ENCODE peak calls at places on chromosomes 16 and 17, in nine cellular contexts. G is prostate gland, A is heart left ventricle, N is dorsolateral prefrontal cortex, V is K562, E is heart right ventricle, R is PC-3, M is brain microvascular endothelial cell, Y is HL-60. T is an unnamed sample.

GRCh38 chr17:47615766-47616424 is 33.8 kb upstream of the KPNB1 start:
- DNase-seq in Y (no peak), E (no peak), N (no peak), V (peak), G (no peak), A (no peak), M (no peak), R (peak), T (peak)

GRCh38 chr17:81455387-81455786 is 57.2 kb downstream of the ACTG1 start:
- DNase-seq in M (no peak), E (no peak), Y (no peak), N (no peak), R (no peak), A (no peak), G (no peak), V (no peak), T (no peak)

GRCh38 chr16:51433597-51433996 is 282.5 kb upstream of the SALL1 start:
- DNase-seq in Y (no peak), A (no peak), E (no peak), M (no peak), R (no peak), V (no peak), N (no peak), G (no peak), T (no peak)

GRCh38 chr17:53996896-53997295 is 174.2 kb downstream of the KIF2B start:
- DNase-seq in N (no peak), R (no peak), E (no peak), A (no peak), M (no peak), V (no peak), Y (no peak), G (no peak), T (no peak)

GRCh38 chr16:11409398-11409797 is 64.1 kb downstream of the RMI2 start:
- DNase-seq in R (no peak), E (no peak), M (no peak), G (no peak), Y (no peak), A (no peak), V (no peak), N (no peak), T (no peak)

GRCh38 chr16:77853125-77853524 is 64.8 kb downstream of the VAT1L start:
- DNase-seq in N (no peak), G (no peak), R (no peak), E (no peak), Y (no peak), M (no peak), A (no peak), V (no peak), T (no peak)

GRCh38 chr17:18378205-18378505 is 577 bp downstream of the EVPLL start:
- DNase-seq in R (no peak), Y (no peak), V (no peak), G (no peak), E (no peak), A (no peak), M (no peak), N (no peak), T (no peak)

GRCh38 chr16:81569361-81570034 is 124.9 kb downstream of the CMIP start:
- DNase-seq in G (peak), V (no peak), A (no peak), Y (no peak), R (no peak), M (no peak), E (no peak), N (no peak), T (no peak)

GRCh38 chr16:24635900-24636610 is 93.4 kb upstream of the TNRC6A start:
- DNase-seq in Y (no peak), A (peak), E (peak), R (peak), N (peak), M (peak), V (no peak), G (peak), T (peak)

GRCh38 chr17:18172528-18173278 is 10.9 kb upstream of the ALKBH5 start:
- DNase-seq in V (no peak), G (no peak), N (no peak), A (no peak), M (no peak), E (no peak), R (no peak), Y (no peak), T (no peak)

GRCh38 chr16:23013484-23013883 is 135.8 kb downstream of the USP31 start:
- DNase-seq in E (no peak), A (no peak), G (no peak), M (peak), V (no peak), Y (no peak), R (peak), N (no peak), T (no peak)

GRCh38 chr16:74224828-74225227 is 71.8 kb upstream of the PSMD7 start:
- DNase-seq in V (no peak), R (peak), N (no peak), G (no peak), M (peak), A (no peak), Y (no peak), E (no peak), T (no peak)

GRCh38 chr17:46063239-46063638 is 64.2 kb downstream of the STH start:
- DNase-seq in V (no peak), G (no peak), R (peak), M (peak), A (no peak), E (no peak), Y (no peak), N (no peak), T (peak)

GRCh38 chr16:81723098-81723723 is 55.9 kb upstream of the PLCG2 start:
- DNase-seq in E (peak), M (peak), V (peak), N (no peak), Y (no peak), R (peak), G (peak), A (peak), T (peak)

DNA sequence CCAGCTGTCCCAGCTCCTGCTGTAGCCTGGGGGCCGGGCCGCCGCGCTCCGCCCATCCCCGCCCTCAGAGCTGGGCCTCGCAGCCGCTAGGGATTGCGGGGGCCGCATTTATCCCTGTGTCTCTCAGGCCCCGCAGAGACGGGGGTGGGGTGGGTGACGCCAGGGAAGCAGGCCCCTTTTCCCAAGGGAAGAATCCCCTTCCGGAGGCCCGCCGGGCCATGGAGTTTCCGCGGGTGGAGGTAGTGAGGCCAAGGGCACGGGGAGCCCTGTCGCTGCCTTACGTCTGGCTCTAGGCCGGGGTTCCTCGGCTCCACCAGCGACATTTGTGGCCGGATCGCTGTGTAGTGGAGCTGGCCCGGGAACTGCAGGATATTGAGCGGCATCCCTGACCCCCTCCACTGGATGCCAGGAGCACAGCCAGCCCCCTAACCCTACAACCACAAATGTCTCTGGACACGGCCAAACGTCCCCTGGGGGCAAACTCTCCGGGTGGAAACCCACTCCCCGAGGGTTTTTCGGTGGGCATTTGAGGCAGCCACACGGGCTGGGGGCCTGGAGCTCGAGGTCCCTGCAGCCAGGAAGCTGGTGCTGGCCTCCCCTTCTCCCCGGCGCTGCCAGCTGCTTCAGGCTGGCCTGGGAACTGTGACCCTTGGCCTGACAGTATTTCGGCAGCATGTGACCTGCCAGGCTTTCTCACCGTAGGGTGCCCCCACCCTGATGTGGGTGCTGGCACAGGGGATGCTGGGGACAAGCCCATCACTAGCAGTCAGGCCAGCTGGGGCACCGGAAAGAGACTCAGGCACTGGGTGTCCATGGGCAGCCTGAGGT is 12.0 kb upstream of the CD300A start:
- DNase-seq in Y (no peak), A (peak), N (peak), G (peak), E (peak), M (peak), V (no peak), R (no peak), T (no peak)
- TF ChIP-seq CTCF in Y (no peak), A (no peak), N (peak), G (no peak), E (no peak), M (no peak), V (peak), R (no peak), T (no peak)

GRCh38 chr17:77315551-77316190 is 174.9 kb downstream of the SEC14L1 start:
- DNase-seq in Y (no peak), M (no peak), R (peak), V (no peak), E (no peak), A (no peak), N (no peak), G (no peak), T (no peak)

GRCh38 chr17:77315010-77315409 is 174.2 kb downstream of the SEC14L1 start:
- DNase-seq in N (no peak), R (no peak), E (no peak), M (no peak), G (no peak), V (no peak), A (no peak), Y (no peak), T (no peak)

GRCh38 chr17:77312786-77313599 is 172.2 kb downstream of the SEC14L1 start:
- DNase-seq in E (peak), R (no peak), N (peak), A (peak), V (no peak), M (peak), Y (no peak), G (no peak), T (no peak)

GRCh38 chr17:77313831-77314230 is 173.1 kb downstream of the SEC14L1 start:
- DNase-seq in G (no peak), R (no peak), M (no peak), V (no peak), N (no peak), Y (no peak), E (no peak), A (no peak), T (no peak)

GRCh38 chr17:77314601-77315000 is 173.8 kb downstream of the SEC14L1 start:
- DNase-seq in Y (no peak), G (no peak), R (no peak), N (no peak), E (no peak), A (no peak), M (no peak), V (no peak), T (no peak)
- H3K27ac ChIP-seq in Y (no peak), G (no peak), R (no peak), N (no peak), E (no peak), A (no peak), M (no peak), V (no peak), T (peak)

GRCh38 chr16:35908942-35909341 is 2449.5 kb downstream of the TP53TG3F start:
- DNase-seq in V (peak), M (no peak), R (no peak), E (no peak), G (no peak), Y (peak), A (no peak), N (no peak), T (no peak)
- TF ChIP-seq CTCF in V (no peak), M (peak), R (peak), E (no peak), G (no peak), Y (peak), A (no peak), N (no peak), T (no peak)

DNA sequence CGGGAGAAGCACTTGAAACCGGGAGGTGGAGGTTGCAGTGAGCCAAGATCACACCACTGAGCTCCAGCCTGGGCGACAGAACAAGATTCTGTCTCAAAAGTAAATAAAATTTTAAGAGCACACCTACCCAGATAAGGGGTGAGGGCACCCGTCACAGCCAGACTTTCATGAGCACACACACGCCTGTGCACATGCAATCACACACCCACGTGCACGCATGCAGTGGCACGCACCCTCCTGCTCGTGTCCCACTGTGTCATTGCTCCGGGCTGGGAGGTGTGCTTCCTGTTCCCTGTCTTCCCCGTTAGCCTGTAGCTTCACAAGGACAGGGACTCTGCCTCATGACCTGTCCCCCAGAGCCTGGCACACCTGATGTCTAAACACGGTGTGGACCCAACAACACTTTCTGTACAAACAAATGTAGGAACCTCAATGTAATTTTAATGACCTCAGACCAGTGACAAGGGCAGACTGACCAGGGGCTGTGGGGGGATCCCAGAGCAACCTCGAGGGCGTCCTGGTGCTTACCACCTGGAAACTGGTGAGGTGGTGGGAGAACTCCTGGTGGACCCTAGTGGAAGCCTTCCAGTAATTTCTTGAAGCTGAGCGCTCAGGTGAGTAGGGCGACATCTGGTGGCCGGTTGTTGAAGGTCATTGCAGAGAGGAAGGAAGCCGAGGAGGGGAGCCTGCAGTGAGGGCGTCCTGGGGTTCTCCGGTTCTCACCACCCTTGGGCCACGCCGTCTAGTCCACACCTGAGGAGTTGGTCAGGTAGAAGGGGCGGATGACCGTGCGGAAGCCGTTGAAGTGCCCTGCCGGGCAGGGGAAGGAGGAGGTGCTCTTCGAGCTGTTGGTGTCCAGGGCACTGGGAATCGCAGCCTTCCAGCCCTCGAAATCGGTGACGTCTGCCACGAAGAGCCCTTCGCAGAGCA is 8.6 kb downstream of the LGALS3BP start:
- DNase-seq in G (peak), A (peak), V (peak), E (peak), M (peak), N (peak), R (peak), Y (peak), T (peak)
- H3K27ac ChIP-seq in G (peak), A (no peak), V (no peak), E (peak), M (no peak), N (peak), R (no peak), Y (no peak), T (peak)

GRCh38 chr17:75587718-75588545 is at the start of gene MYO15B:
- DNase-seq in V (peak), N (peak), Y (no peak), E (peak), M (no peak), R (no peak), A (peak), G (no peak), T (no peak)
- TF ChIP-seq CTCF in V (peak), N (peak), Y (no peak), E (no peak), M (peak), R (no peak), A (peak), G (no peak), T (peak)

GRCh38 chr17:60086822-60087591 is 8.3 kb upstream of the HEATR6 start:
- DNase-seq in N (no peak), A (no peak), R (no peak), G (no peak), M (peak), E (no peak), V (no peak), Y (no peak), T (no peak)
- H3K27ac ChIP-seq in N (no peak), A (no peak), R (no peak), G (no peak), M (peak), E (no peak), V (no peak), Y (peak), T (peak)

T was measured in RWPE1.